ENCODE peak calls at places on chromosomes 12 and 14, in four cellular contexts. L is HepG2, P is K562, J is HCT116. E is an unnamed sample.

GRCh38 chr12:89357297-89357730 is 5.0 kb upstream of the DUSP6 start:
- DNase-seq in L (peak; percentile 72), P (no peak), J (no peak), E (no peak)

GRCh38 chr12:122981587-122982493 is 1.4 kb downstream of the ARL6IP4 start:
- DNase-seq in L (no peak), P (no peak), J (no peak), E (no peak)

GRCh38 chr12:55850893-55851292 is 8.2 kb upstream of the MMP19 start:
- DNase-seq in L (no peak), P (no peak), J (no peak), E (no peak)

GRCh38 chr14:105878554-105878953 is 352.2 kb downstream of the TMEM121 start:
- DNase-seq in L (no peak), P (no peak), J (no peak), E (no peak)

GRCh38 chr14:95310635-95311380 is 8.9 kb downstream of the CLMN start:
- DNase-seq in L (no peak), P (no peak), J (no peak), E (no peak)

GRCh38 chr12:22626429-22626828 is 1.5 kb downstream of the ETNK1 start:
- DNase-seq in L (no peak), P (no peak), J (no peak), E (no peak)

GRCh38 chr14:32205984-32206383 is 2.9 kb upstream of the RNU6-8 start:
- DNase-seq in L (no peak), P (no peak), J (no peak), E (no peak)

GRCh38 chr12:122793685-122794106 is 19.3 kb downstream of the CCDC62 start:
- DNase-seq in L (peak; percentile 34), P (peak; percentile 70), J (peak; percentile 52), E (peak; percentile 41)

GRCh38 chr12:45849289-45849688 is 119.8 kb downstream of the ARID2 start:
- DNase-seq in L (no peak), P (no peak), J (no peak), E (no peak)

GRCh38 chr12:131832393-131833231 is 4.4 kb downstream of the MMP17 start:
- DNase-seq in L (no peak), P (no peak), J (no peak), E (no peak)

GRCh38 chr14:30874120-30874998 is at the start of gene COCH:
- DNase-seq in L (peak; percentile 71), P (peak; percentile 81), J (peak; percentile 4), E (no peak)

GRCh38 chr14:104107611-104108569 is 22.4 kb downstream of the ASPG start:
- DNase-seq in L (no peak), P (peak; percentile 47), J (no peak), E (no peak)

GRCh38 chr12:65280306-65280705 is 1.8 kb downstream of the MSRB3 start:
- DNase-seq in L (no peak), P (no peak), J (no peak), E (no peak)

GRCh38 chr14:68564826-68565760 is 227.8 kb downstream of the ZFP36L1 start:
- DNase-seq in L (peak; percentile 68), P (peak; percentile 29), J (no peak), E (no peak)

GRCh38 chr14:94213021-94213420 is 38.9 kb downstream of the PPP4R4 start:
- DNase-seq in L (no peak), P (no peak), J (no peak), E (no peak)

DNA sequence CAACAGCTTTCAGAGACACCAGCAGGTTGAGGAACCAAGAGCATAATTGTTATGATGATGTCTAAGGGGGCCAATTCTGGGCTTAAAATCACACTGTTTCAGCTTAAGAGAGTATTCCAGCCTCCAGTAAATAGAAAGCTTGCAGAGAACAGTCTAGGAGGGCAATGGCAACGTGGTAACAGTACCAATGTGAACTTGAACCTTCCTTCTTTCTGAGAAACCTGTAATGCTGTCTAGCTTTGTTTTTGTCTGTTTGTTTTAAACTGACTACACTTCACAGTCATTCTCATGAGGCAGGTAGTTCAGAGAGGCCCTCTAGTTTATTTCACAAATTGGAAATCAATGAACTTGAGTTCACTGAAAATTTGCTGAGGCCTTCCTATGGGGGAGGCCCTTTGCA is 2.9 kb upstream of the ATP2A2 start:
- DNase-seq in L (no peak), P (no peak), J (no peak), E (no peak)
- H3K27ac ChIP-seq in L (no peak overlapping the region), P (no peak overlapping the region), J (no peak overlapping the region), E (no peak overlapping the region)

DNA sequence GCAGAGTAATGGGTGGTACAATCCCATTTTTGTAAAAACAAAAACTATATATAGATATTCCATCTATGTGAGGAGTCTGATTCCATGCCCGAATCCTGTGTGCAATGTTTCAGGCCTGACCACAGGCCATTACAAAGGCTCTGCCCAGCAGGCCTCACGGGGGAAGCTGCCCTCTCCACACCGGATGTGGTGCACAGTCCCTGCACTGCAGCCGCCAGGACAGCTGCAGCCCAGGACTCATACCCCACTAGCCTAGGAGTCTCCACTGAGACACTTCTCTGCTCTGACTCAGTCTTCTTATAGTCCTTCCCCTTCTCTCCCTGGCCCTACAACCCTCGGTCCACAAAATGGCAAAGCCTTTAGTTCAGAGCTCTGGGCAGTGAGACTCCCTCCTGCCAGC is 190.4 kb downstream of the PPM1H start:
- DNase-seq in L (no peak), P (no peak), J (no peak), E (no peak)
- TF ChIP-seq TCF7L2 in L (no peak), P (no peak), J (no peak), E (no peak)

GRCh38 chr14:75249251-75249957 is 29.2 kb upstream of the FOS start:
- DNase-seq in L (no peak), P (no peak), J (no peak), E (no peak)
- H3K27ac ChIP-seq in L (no peak overlapping the region), P (no peak overlapping the region), J (no peak overlapping the region), E (no peak overlapping the region)

GRCh38 chr14:24437736-24438067 is 4.9 kb downstream of the SDR39U1 start:
- DNase-seq in L (no peak), P (no peak), J (no peak), E (no peak)

GRCh38 chr14:24435192-24435810 is 5.5 kb downstream of the KHNYN start:
- DNase-seq in L (no peak), P (no peak), J (no peak), E (no peak)

GRCh38 chr14:24435998-24436354 is 6.2 kb downstream of the KHNYN start:
- DNase-seq in L (no peak), P (no peak), J (no peak), E (no peak)

GRCh38 chr14:24437020-24437735 is 5.4 kb downstream of the SDR39U1 start:
- DNase-seq in L (no peak), P (no peak), J (no peak), E (no peak)

DNA sequence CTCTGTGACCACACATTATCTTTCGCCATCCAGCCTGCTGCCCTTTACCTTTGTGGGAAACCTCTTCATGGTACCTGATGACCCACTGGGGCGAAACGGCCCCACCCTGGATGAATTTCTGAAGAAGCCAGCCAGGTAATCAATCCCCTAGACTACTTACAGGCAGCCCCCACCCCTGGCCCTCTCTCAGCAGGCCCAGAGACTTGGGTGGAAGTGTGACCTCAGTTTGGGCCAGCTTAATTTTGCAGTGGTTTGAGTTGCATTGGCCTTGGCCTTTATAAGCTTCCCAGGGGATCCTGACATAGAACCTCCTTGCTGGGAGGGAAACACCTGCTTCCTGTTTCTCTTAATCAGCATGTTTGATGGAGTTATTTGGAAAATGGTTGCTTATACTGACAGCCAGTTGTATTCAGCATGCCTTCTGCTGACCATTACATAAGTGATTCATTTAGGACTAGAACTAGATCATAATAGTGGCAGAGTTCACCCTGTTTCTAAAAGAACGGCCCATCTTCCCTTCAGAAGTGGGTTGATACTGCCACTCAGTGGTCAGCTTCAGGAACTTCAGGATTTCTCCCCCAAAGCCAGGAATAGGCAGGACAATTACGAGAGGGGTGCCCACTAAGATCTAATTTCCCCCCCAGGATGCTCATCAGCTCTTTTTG is 6.1 kb downstream of the SDR39U1 start:
- DNase-seq in L (peak; percentile 83), P (peak; percentile 53), J (peak; percentile 50), E (no peak)
- TF ChIP-seq TCF7L2 in L (no peak), P (no peak), J (no peak), E (no peak)

GRCh38 chr12:124428136-124428791 is 133.4 kb downstream of the RFLNA start:
- DNase-seq in L (no peak), P (no peak), J (no peak), E (no peak)

GRCh38 chr12:124425667-124426066 is 130.8 kb downstream of the RFLNA start:
- DNase-seq in L (no peak), P (no peak), J (no peak), E (no peak)

GRCh38 chr12:124428792-124429281 is 133.9 kb downstream of the RFLNA start:
- DNase-seq in L (no peak), P (no peak), J (no peak), E (no peak)

GRCh38 chr12:124424516-124424905 is 129.6 kb downstream of the RFLNA start:
- DNase-seq in L (no peak), P (no peak), J (no peak), E (no peak)

DNA sequence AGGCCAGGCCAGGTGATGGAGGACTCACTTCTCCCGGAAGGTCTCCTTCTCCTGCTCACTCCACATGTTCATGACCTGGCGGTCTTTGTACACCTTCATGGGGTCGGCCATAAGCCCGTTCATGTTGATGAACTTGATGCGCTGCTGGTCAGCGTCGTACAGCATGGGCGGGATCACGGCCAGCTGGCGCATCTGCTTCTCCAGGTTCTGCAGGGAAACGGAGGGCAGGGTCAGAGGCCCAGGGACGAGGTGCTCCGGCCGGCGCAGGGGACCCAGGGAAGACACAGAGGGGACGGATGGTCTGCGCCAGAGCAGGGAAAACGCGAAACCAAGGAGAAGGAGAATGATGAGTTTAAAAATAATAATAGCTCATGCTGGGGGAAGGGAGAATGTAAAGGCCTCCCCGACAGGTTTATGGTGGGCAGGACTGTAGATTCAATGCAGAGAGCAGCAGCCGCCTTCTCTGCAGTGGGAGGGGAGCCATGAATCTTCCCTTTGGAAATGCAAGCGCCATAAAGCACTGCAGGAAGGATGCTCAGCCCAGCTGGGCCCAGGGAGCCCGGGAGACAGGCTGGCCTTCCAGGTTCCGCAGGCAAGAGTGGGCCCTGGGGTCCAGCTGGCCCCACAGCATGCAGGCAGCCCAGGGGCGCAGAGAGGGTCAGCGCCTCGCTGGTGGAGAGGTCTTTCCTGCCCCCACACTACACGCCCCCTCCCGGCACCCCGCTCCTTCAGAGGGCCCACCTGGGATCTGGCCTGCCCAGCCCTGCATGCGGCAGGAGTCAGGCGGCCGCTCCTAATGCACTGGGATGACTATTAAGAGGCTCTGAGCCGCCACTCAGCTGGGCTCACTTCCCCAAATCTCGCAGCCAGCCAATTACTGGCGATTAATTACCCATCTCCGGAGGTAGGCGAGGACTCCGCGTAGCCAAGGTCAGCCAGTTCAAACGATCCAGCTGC is 132.0 kb downstream of the RFLNA start:
- DNase-seq in L (no peak), P (no peak), J (no peak), E (no peak)
- H3K27ac ChIP-seq in L (no peak overlapping the region), P (no peak overlapping the region), J (no peak overlapping the region), E (no peak overlapping the region)

GRCh38 chr14:73763396-73763795 is 49.2 kb upstream of the PNMA1 start:
- DNase-seq in L (peak; percentile 90), P (no peak), J (no peak), E (no peak)

GRCh38 chr14:73761621-73762355 is 47.6 kb upstream of the PNMA1 start:
- DNase-seq in L (no peak), P (no peak), J (no peak), E (no peak)

GRCh38 chr14:73760598-73761586 is 46.7 kb upstream of the PNMA1 start:
- DNase-seq in L (no peak), P (no peak), J (no peak), E (no peak)

GRCh38 chr14:73764406-73764805 is 50.2 kb upstream of the PNMA1 start:
- DNase-seq in L (no peak), P (no peak), J (no peak), E (no peak)

GRCh38 chr14:73762375-73762822 is 48.2 kb upstream of the PNMA1 start:
- DNase-seq in L (no peak), P (no peak), J (no peak), E (no peak)
- TF ChIP-seq TCF7L2 in L (no peak), P (no peak), J (no peak), E (no peak)

GRCh38 chr14:100117026-100117425 is 42.4 kb downstream of the DEGS2 start:
- DNase-seq in L (no peak), P (no peak), J (no peak), E (no peak)
- H3K27ac ChIP-seq in L (no peak overlapping the region), P (no peak overlapping the region), J (no peak overlapping the region), E (no peak overlapping the region)

E was measured in Panc1.